ENCODE peak calls at places on chromosomes 1 and 21, in nine cellular contexts. R is AG09309, O is fibroblast of pulmonary artery, N is NCI-H1105 treated with DMSO at 0.1 percent for 48 hours, M is ELR, Y is T47D, C is T-helper 17 cell, S is germinal center, P is HTR-8/SVneo. Z is an unnamed sample.
A peak's percentile ranks its signal among the peaks of the same experiment; 100 is the strongest.

GRCh38 chr1:84988588-84988987 is 8.3 kb downstream of the MCOLN2 start:
- DNase-seq in S (peak; percentile 40), C (no peak), P (no peak), M (no peak), Y (no peak), O (no peak), N (no peak), R (no peak), Z (no peak)

GRCh38 chr1:155324717-155325595 is 4.3 kb downstream of the RUSC1 start:
- DNase-seq in C (no peak), O (peak; percentile 32), N (peak; percentile 41), S (peak; percentile 47), M (peak; percentile 78), P (peak; percentile 49), R (no peak), Y (peak; percentile 74), Z (peak; percentile 83)

GRCh38 chr1:71074681-71075080 is 6.2 kb downstream of the ZRANB2 start:
- DNase-seq in C (no peak), S (no peak), O (no peak), N (no peak), P (no peak), Y (no peak), R (no peak), M (peak; percentile 26), Z (no peak)

GRCh38 chr1:234481771-234482170 is 2.8 kb upstream of the TARBP1 start:
- DNase-seq in P (no peak), M (no peak), R (no peak), Y (no peak), O (no peak), N (no peak), C (no peak), S (no peak), Z (no peak)

GRCh38 chr1:89616844-89617627 is 15.9 kb upstream of the LRRC8C start:
- DNase-seq in S (no peak), N (no peak), M (no peak), C (no peak), R (no peak), O (no peak), Y (no peak), P (no peak), Z (no peak)

GRCh38 chr1:15089244-15089992 is 64.1 kb upstream of the TMEM51 start:
- DNase-seq in S (no peak), P (no peak), M (no peak), R (no peak), N (no peak), O (peak; percentile 31), Y (peak; percentile 70), C (no peak), Z (no peak)

GRCh38 chr1:212701910-212702309 is 2.3 kb upstream of the BATF3 start:
- DNase-seq in M (peak; percentile 6), C (no peak), Y (no peak), R (no peak), O (no peak), S (no peak), P (no peak), N (no peak), Z (no peak)

GRCh38 chr1:71521655-71522264 is 440.9 kb upstream of the ZRANB2 start:
- DNase-seq in R (peak; percentile 8), P (no peak), S (no peak), C (no peak), Y (peak; percentile 55), N (peak; percentile 65), O (peak; percentile 75), M (peak; percentile 47), Z (no peak)

GRCh38 chr1:221487781-221488520 is 253.9 kb downstream of the DUSP10 start:
- DNase-seq in M (peak; percentile 94), N (no peak), O (peak; percentile 55), C (no peak), R (peak; percentile 29), S (no peak), P (peak; percentile 54), Y (no peak), Z (no peak)

GRCh38 chr1:196590012-196590708 is 18.1 kb downstream of the KCNT2 start:
- DNase-seq in O (no peak), Y (no peak), C (no peak), R (no peak), N (no peak), M (no peak), P (no peak), S (no peak), Z (no peak)

GRCh38 chr21:35352066-35352770 is 303.1 kb upstream of the RUNX1 start:
- DNase-seq in N (no peak), C (no peak), Y (no peak), S (no peak), O (peak; percentile 75), M (peak; percentile 11), R (peak; percentile 61), P (no peak), Z (no peak)

GRCh38 chr1:22208973-22209378 is 66.1 kb upstream of the WNT4 start:
- DNase-seq in Y (peak; percentile 37), C (no peak), M (no peak), O (no peak), P (no peak), S (no peak), R (no peak), N (no peak), Z (peak; percentile 70)